ENCODE peak calls at places on chromosomes 11 and 22, in ten cellular contexts. M is putamen, P is fibroblast of pulmonary artery, S is GM10248, R is HEK293T, F is GM12865, B is upper lobe of right lung, J is iris pigment epithelial cell, G is H9, D is pulmonary artery endothelial cell. K is an unnamed sample.

GRCh38 chr22:44182591-44183588 is 2.2 kb downstream of the PARVG start:
- DNase-seq in M (peak), P (no peak), S (peak), R (no peak), F (peak), B (peak), J (no peak), G (no peak), D (no peak), K (peak)

GRCh38 chr11:62565100-62565802 is 8.4 kb downstream of the EEF1G start:
- DNase-seq in M (no peak), P (no peak), S (no peak), R (no peak), F (no peak), B (no peak), J (no peak), G (no peak), D (no peak), K (no peak)

GRCh38 chr22:42747701-42748513 is 27.2 kb upstream of the A4GALT start:
- DNase-seq in M (no peak), P (peak), S (no peak), R (no peak), F (peak), B (no peak), J (peak), G (no peak), D (no peak), K (no peak)

GRCh38 chr11:72786305-72787261 is 7.3 kb downstream of the STARD10 start:
- DNase-seq in M (no peak), P (no peak), S (no peak), R (no peak), F (no peak), B (peak), J (no peak), G (no peak), D (no peak), K (no peak)

GRCh38 chr11:84056696-84057095 is 770.5 kb upstream of the CCDC90B start:
- DNase-seq in M (no peak), P (no peak), S (no peak), R (no peak), F (no peak), B (no peak), J (no peak), G (no peak), D (no peak), K (no peak)

GRCh38 chr11:19232910-19233503 is 7.7 kb downstream of the E2F8 start:
- DNase-seq in M (no peak), P (peak), S (no peak), R (no peak), F (no peak), B (no peak), J (peak), G (no peak), D (peak), K (no peak)

GRCh38 chr22:17083255-17083654 is 1.5 kb upstream of the IL17RA start:
- DNase-seq in M (peak), P (no peak), S (no peak), R (no peak), F (no peak), B (no peak), J (no peak), G (no peak), D (no peak), K (no peak)

GRCh38 chr22:50419116-50419515 is 55.7 kb downstream of the SBF1 start:
- DNase-seq in M (no peak), P (no peak), S (no peak), R (no peak), F (no peak), B (no peak), J (no peak), G (no peak), D (no peak), K (no peak)

GRCh38 chr11:66607126-66607834 is 9.2 kb upstream of the RBM14 start:
- DNase-seq in M (no peak), P (peak), S (no peak), R (no peak), F (no peak), B (no peak), J (peak), G (no peak), D (no peak), K (no peak)

GRCh38 chr11:62398011-62398994 is 20.5 kb upstream of the SCGB1A1 start:
- DNase-seq in M (no peak), P (peak), S (no peak), R (peak), F (no peak), B (peak), J (peak), G (no peak), D (no peak), K (no peak)

GRCh38 chr11:61028135-61028729 is 56.8 kb downstream of the CD6 start:
- DNase-seq in M (peak), P (no peak), S (peak), R (no peak), F (peak), B (no peak), J (no peak), G (no peak), D (no peak), K (peak)

GRCh38 chr11:100774132-100774531 is 87.0 kb downstream of the ARHGAP42 start:
- DNase-seq in M (no peak), P (no peak), S (no peak), R (no peak), F (no peak), B (no peak), J (no peak), G (no peak), D (no peak), K (no peak)

GRCh38 chr11:112822478-112823274 is 138.5 kb upstream of the NCAM1 start:
- DNase-seq in M (no peak), P (peak), S (no peak), R (no peak), F (no peak), B (no peak), J (peak), G (peak), D (no peak), K (no peak)

GRCh38 chr22:20264614-20265452 is 3.3 kb downstream of the RTN4R start:
- DNase-seq in M (no peak), P (no peak), S (no peak), R (no peak), F (no peak), B (no peak), J (no peak), G (no peak), D (no peak), K (no peak)

GRCh38 chr11:76763573-76764348 is 19.4 kb upstream of the TSKU start:
- DNase-seq in M (peak), P (peak), S (no peak), R (no peak), F (no peak), B (no peak), J (peak), G (no peak), D (peak), K (no peak)

GRCh38 chr11:13772223-13773046 is 104.0 kb downstream of the FAR1 start:
- DNase-seq in M (peak), P (peak), S (peak), R (peak), F (peak), B (no peak), J (peak), G (no peak), D (peak), K (peak)